ENCODE peak calls at places on chromosomes 7 and 10, in four cellular contexts. B is effector CD4-positive, alpha-beta T cell; U is activated naive CD8-positive, alpha-beta T cell treated with anti-CD3 and anti-CD28 coated beads, Interleukin-2, amount 50 U/mL, for 16 hours; Z is GM23248. K is an unnamed sample.

GRCh38 chr10:119415121-119415520 is 127.4 kb downstream of the RGS10 start:
- DNase-seq in Z (no peak), B (no peak), U (no peak), K (no peak)

GRCh38 chr7:127822822-127823508 is 171.0 kb downstream of the SND1 start:
- DNase-seq in B (no peak), U (no peak), Z (no peak), K (no peak)

GRCh38 chr10:91340613-91341362 is 69.4 kb upstream of the HECTD2 start:
- DNase-seq in B (no peak), U (no peak), Z (peak; percentile 98), K (no peak)

GRCh38 chr10:45181483-45181882 is 133.9 kb downstream of the OR13A1 start:
- DNase-seq in B (no peak), Z (peak; percentile 38), U (no peak), K (no peak)

GRCh38 chr7:112009081-112009480 is 197.1 kb downstream of the DOCK4 start:
- DNase-seq in U (no peak), B (no peak), Z (peak; percentile 65), K (no peak)

GRCh38 chr10:3790858-3791257 is 5.8 kb upstream of the KLF6 start:
- DNase-seq in B (no peak), U (no peak), Z (no peak), K (no peak)

GRCh38 chr10:3524086-3524960 is 260.7 kb downstream of the KLF6 start:
- DNase-seq in B (no peak), U (no peak), Z (no peak), K (no peak)

GRCh38 chr7:137879357-137880158 is 32.8 kb upstream of the DGKI start:
- DNase-seq in U (no peak), Z (peak; percentile 86), B (no peak), K (no peak)

GRCh38 chr7:55170335-55170734 is 151.5 kb downstream of the EGFR start:
- DNase-seq in B (no peak), Z (no peak), U (no peak), K (no peak)

GRCh38 chr10:69851306-69851705 is 49.6 kb downstream of the COL13A1 start:
- DNase-seq in B (no peak), Z (peak; percentile 59), U (no peak), K (no peak)

GRCh38 chr7:124457841-124458240 is 307.8 kb downstream of the GPR37 start:
- DNase-seq in B (no peak), U (no peak), Z (no peak), K (no peak)

GRCh38 chr10:94630017-94630688 is 53.4 kb upstream of the CYP2C18 start:
- DNase-seq in U (no peak), B (no peak), Z (peak; percentile 42), K (no peak)

GRCh38 chr10:8439040-8439439 is 384.6 kb downstream of the GATA3 start:
- DNase-seq in B (no peak), Z (no peak), U (no peak), K (no peak)

GRCh38 chr7:157409149-157409752 is 72.4 kb downstream of the DNAJB6 start:
- DNase-seq in Z (no peak), B (no peak), U (no peak), K (no peak)

GRCh38 chr7:93923291-93923690 is 1.8 kb downstream of the GNG11 start:
- DNase-seq in B (no peak), U (no peak), Z (no peak), K (no peak)

GRCh38 chr7:83359108-83359507 is 196.4 kb upstream of the PCLO start:
- DNase-seq in Z (no peak), B (no peak), U (no peak), K (no peak)

K was measured in progenitor cell of endocrine pancreas.